ENCODE peak calls at places on chromosomes 6 and 20, in four cellular contexts. N is H9, X is IMR-90, E is mesendoderm. Y is an unnamed sample.

GRCh38 chr6:122726649-122727048 is 52.9 kb upstream of the FABP7 start:
- DNase-seq in E (peak), X (peak), N (peak), Y (no peak)

GRCh38 chr6:169520104-169520503 is 181.7 kb downstream of the WDR27 start:
- DNase-seq in N (no peak), E (no peak), X (peak), Y (no peak)

GRCh38 chr6:150373260-150373701 is 4.5 kb downstream of the IYD start:
- DNase-seq in N (no peak), X (no peak), E (no peak), Y (no peak)

GRCh38 chr6:169830876-169831275 is 79.5 kb downstream of the ERMARD start:
- DNase-seq in N (no peak), X (no peak), E (peak), Y (no peak)

GRCh38 chr6:163415176-163415619 is 680 bp downstream of the QKI start:
- DNase-seq in E (peak), X (no peak), N (no peak), Y (no peak)

GRCh38 chr6:16836186-16836981 is 75.1 kb upstream of the ATXN1 start:
- DNase-seq in E (no peak), X (peak), N (no peak), Y (no peak)

GRCh38 chr6:33851959-33852358 is 48.2 kb upstream of the MLN start:
- DNase-seq in X (no peak), N (peak), E (peak), Y (peak)

GRCh38 chr6:110935171-110935570 is 23.3 kb upstream of the GTF3C6 start:
- DNase-seq in N (no peak), E (no peak), X (no peak), Y (no peak)

GRCh38 chr6:88982720-88983119 is 19.3 kb upstream of the RNGTT start:
- DNase-seq in N (no peak), X (peak), E (peak), Y (no peak)

GRCh38 chr6:134351615-134352474 is 33.9 kb upstream of the SGK1 start:
- DNase-seq in E (peak), N (peak), X (peak), Y (no peak)

GRCh38 chr6:5094327-5094726 is 9.2 kb downstream of the PPP1R3G start:
- DNase-seq in E (no peak), X (peak), N (no peak), Y (no peak)

GRCh38 chr6:45272626-45273025 is 55.5 kb upstream of the RUNX2 start:
- DNase-seq in N (no peak), X (no peak), E (no peak), Y (no peak)

GRCh38 chr6:444653-445275 is 53.2 kb downstream of the IRF4 start:
- DNase-seq in N (peak), E (no peak), X (no peak), Y (no peak)

GRCh38 chr6:11343963-11344714 is 111.7 kb upstream of the NEDD9 start:
- DNase-seq in X (no peak), N (no peak), E (peak), Y (no peak)

GRCh38 chr6:33613794-33614166 is 7.3 kb upstream of the ITPR3 start:
- DNase-seq in E (no peak), X (peak), N (no peak), Y (no peak)

GRCh38 chr6:41373919-41374617 is 38.7 kb downstream of the NCR2 start:
- DNase-seq in E (peak), X (no peak), N (peak), Y (no peak)

GRCh38 chr20:25622450-25623224 is 1.2 kb downstream of the NANP start:
- DNase-seq in E (no peak), X (peak), N (no peak), Y (no peak)

GRCh38 chr6:138387577-138388368 is 10.1 kb downstream of the SMIM28 start:
- DNase-seq in E (no peak), N (no peak), X (no peak), Y (no peak)

GRCh38 chr20:63653974-63654680 is 903 bp upstream of the STMN3 start:
- DNase-seq in E (no peak), X (no peak), N (no peak), Y (no peak)

GRCh38 chr20:10376271-10377075 is 57.5 kb downstream of the MKKS start:
- DNase-seq in N (no peak), E (peak), X (peak), Y (no peak)

GRCh38 chr6:130322673-130323268 is 43.0 kb upstream of the TMEM200A start:
- DNase-seq in N (no peak), E (peak), X (peak), Y (no peak)

GRCh38 chr6:3438190-3439167 is 18.4 kb downstream of the SLC22A23 start:
- DNase-seq in X (peak), E (no peak), N (no peak), Y (no peak)

GRCh38 chr20:3691306-3691705 is 9.5 kb upstream of the ADAM33 start:
- DNase-seq in E (no peak), X (no peak), N (no peak), Y (no peak)

GRCh38 chr6:128586095-128586494 is 65.7 kb upstream of the PTPRK start:
- DNase-seq in E (no peak), N (no peak), X (no peak), Y (no peak)

GRCh38 chr6:52125139-52125538 is 37.7 kb upstream of the PKHD1 start:
- DNase-seq in X (no peak), E (no peak), N (no peak), Y (no peak)

GRCh38 chr6:170102582-170103481 is 188.0 kb downstream of the DLL1 start:
- DNase-seq in X (no peak), N (no peak), E (no peak), Y (peak)

GRCh38 chr6:169839898-169840631 is 88.6 kb downstream of the ERMARD start:
- DNase-seq in X (no peak), E (no peak), N (peak), Y (peak)

GRCh38 chr6:21075986-21076385 is 517.6 kb upstream of the SOX4 start:
- DNase-seq in E (no peak), N (no peak), X (no peak), Y (no peak)

GRCh38 chr6:17932362-17932852 is 55.0 kb downstream of the KIF13A start:
- DNase-seq in X (peak), E (no peak), N (no peak), Y (no peak)

GRCh38 chr20:38866265-38867061 is 59.8 kb upstream of the FAM83D start:
- DNase-seq in X (no peak), E (no peak), N (no peak), Y (no peak)
- H3K56ac ChIP-seq in X (no peak), E (no peak), N (no peak), Y (no peak)

DNA sequence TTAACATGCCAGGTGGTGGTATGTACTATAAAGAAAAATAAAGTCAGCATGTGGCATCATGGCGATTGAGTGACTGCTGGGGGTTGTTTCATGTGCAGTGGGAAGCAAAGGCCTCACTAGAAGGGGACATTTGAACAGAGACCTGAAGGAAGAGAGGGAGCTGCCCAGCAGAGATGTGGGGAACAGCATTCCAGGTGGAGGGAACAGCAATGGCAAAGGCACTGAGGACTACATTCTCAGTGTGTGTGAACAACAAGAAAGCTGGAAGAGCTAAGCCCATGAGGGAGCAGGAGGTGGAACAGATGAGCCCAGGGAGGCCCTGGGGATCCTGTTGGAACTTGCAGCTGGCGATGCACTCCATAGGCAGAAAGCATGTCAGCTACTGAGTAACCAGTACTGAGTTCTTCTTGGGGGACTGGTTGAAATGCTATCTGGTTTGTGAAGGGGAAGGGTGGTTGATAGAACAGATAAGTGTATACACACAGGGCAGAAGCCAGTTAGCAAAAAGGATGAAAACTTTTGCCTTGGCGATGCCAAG is 29.2 kb downstream of the NOX3 start:
- DNase-seq in N (no peak), X (no peak), E (no peak), Y (no peak)
- H4K8ac ChIP-seq in N (no peak), X (no peak), E (no peak), Y (no peak)

DNA sequence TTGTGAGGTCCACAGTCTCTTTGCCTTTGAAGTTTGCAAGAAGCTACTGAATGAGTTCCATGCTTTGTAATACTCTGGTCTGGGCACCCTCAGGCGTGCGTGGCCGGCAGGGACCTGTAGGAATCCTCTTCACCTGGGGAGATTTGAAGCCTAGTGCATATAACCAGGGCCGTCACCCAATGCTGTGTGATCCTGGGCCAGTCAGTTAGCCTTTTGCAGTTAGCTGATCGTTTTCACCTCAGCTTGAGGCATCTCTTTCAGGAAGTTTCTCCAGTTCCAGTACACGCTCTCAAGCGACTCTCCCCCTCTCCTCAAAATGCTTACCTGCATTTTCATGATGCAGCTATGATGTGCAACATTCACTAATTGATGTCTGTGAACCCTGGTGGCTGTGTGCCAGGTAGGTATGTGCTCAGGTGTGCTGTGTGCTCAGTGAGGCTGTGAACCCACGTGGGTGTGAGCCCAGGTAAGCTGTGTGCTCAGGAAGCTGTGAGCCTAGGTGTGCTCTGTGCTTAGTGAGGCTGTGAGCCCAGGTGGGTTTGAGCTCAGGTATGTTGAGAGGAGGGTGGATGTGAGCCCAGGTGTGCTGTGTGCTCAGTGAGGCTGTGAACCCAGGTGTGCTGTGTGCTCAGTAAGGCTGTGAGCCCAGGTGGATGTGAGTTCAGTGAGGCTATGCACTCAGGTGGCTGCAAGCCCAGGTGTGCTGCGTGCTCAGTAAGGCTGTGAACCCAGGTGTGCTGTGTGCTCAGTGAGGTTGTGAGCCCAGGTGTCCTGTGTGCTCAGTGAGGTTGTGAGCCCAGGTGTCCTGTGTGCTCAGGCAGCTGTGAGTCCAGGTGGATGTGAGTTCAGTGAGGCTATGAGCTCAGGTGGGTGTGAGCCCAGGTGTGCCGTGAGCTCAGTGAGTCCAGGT is 120.4 kb downstream of the PHACTR3 start:
- DNase-seq in N (no peak), E (no peak), X (no peak), Y (no peak)
- H3K56ac ChIP-seq in N (no peak), E (no peak), X (no peak), Y (no peak)

DNA sequence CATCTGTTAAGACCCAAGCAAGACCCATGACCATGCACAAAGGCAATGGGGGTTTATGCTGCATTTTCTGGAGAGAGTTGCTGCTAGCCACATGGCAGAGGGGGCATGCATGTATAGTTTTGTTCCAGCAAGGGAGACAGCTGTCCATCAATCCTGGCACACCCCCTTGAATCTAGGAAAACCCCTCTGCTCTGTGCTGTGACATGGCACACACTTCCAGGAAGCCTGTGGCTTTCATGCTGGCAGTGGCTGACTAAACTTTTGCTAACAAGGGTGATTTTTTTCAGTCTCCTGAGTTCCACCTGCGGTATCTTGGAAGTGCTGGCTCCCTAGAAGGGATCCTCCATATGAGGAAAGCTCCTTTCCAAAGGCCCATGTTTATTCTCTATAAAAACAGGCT is 9.1 kb upstream of the CST4 start:
- DNase-seq in X (no peak), N (no peak), E (no peak), Y (no peak)
- H4K8ac ChIP-seq in X (no peak), N (no peak), E (no peak), Y (no peak)

GRCh38 chr6:14882394-14883073 is 363.3 kb upstream of the JARID2 start:
- DNase-seq in N (no peak), X (peak), E (no peak), Y (no peak)

GRCh38 chr6:14877758-14878157 is 368.1 kb upstream of the JARID2 start:
- DNase-seq in E (no peak), X (no peak), N (no peak), Y (no peak)

GRCh38 chr6:14881399-14881798 is 364.5 kb upstream of the JARID2 start:
- DNase-seq in N (no peak), X (peak), E (no peak), Y (no peak)

GRCh38 chr6:14880052-14880451 is 365.8 kb upstream of the JARID2 start:
- DNase-seq in X (no peak), E (no peak), N (no peak), Y (no peak)

DNA sequence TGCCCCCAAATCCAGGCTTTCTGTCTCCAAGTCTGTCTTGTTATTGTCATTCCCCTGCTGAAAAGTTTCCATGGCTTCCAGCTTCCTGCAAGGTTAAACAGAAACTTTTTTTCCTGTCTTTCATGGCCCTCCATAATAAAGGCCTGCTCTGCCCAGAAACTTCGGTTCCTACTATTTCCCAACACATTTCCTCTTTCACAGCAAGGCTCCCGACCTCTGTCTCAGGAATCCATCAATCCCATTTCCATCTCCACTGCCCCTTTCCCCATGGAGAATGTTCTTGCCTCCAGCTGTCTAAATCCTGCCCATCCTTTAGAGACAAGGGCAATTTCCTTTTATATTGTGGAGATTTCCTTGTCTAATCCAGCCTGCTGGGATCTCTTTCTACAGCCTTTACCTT is 365.2 kb upstream of the JARID2 start:
- DNase-seq in N (no peak), E (peak), X (no peak), Y (no peak)
- H3K56ac ChIP-seq in N (no peak), E (peak), X (no peak), Y (no peak)

DNA sequence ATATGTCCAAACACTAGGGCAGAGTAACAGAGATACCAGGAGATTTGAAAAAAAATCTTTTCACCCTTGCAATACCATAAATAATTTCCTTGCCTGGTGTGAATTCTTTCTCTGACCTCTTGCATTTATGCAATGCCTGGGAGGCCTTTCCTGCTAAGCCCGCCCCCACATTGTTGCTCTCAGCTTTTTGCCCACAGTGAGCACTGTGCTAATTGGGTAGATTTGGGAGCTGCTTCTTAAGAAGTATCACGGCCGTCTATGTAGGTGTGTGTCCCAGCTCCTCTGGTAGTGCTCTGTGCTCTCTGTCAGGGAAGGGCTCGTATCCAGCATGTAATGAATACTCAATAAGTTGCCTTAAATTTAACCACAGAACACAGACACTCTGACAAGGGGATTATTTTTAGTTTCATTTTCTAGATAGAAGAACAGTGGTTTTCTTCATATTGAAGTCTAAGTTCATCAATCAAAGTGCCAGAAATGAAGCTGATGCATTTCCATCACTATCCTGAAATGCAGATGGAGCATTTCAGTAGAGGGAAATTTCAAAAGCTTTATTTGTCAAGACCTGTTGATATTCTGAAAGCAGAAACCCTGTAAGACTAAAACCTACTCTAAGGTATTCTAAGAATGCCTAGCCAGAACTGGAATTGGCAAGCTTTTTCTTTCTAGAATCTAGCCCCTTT is 54.5 kb upstream of the CEP85L start:
- DNase-seq in E (peak), X (peak), N (peak), Y (peak)
- H4K8ac ChIP-seq in E (no peak), X (no peak), N (no peak), Y (no peak)

DNA sequence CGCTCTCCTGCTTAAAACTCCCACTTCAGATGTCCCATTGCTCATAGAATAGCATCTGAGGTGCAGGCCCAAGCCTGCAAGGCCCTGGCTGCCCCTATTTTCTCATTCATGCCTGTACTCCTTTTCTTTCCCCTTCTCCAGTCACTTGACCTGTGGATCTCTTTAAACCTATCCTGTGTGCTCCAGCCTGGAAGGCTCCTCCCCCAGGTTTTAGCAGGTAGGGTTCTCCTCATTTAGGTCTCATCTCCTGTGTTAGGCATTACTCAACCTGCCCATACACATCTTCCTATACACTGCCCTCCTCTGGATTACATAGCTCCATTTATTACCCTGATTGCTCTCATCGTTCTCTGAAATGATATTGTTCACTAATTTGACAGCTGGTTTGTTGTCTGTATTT is 185.3 kb downstream of the BACH2 start:
- DNase-seq in E (no peak), X (no peak), N (no peak), Y (no peak)
- H3K56ac ChIP-seq in E (no peak), X (no peak), N (no peak), Y (no peak)

DNA sequence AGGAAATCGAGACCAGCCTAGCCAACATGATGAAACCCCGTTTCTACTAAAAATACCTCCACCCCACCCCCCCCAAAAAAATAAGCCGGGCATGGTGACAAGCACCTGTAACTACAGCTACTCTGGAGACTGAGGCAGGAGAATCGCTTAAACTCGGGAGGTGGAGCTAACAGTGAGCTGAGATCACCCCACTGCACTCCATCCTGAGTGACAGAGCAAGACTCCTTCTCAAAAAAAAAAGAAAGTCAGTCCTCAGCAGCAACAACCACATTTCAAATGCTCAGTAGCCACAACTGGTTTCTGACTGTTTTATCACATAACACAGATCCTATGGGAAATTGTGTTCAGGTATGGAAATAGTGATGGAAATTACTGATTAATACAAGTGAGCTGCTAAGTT is 135.4 kb downstream of the HFE start:
- DNase-seq in N (no peak), E (peak), X (no peak), Y (no peak)
- H4K8ac ChIP-seq in N (no peak), E (no peak), X (peak), Y (no peak)

GRCh38 chr20:49701313-49701731 is 12.4 kb downstream of the B4GALT5 start:
- DNase-seq in N (no peak), E (no peak), X (peak), Y (no peak)
- H3K56ac ChIP-seq in N (no peak), E (no peak), X (no peak), Y (no peak)

Y was measured in H1.